ENCODE peak calls at places on chromosomes 3 and 15, in eight cellular contexts. K is GM03348; D is activated CD8-positive, alpha-beta memory T cell treated with anti-CD3 and anti-CD28 coated beads for 24 hours; E is occipital lobe; T is mucosa of gallbladder; U is mesendoderm; M is small intestine; R is prostate gland. G is an unnamed sample.

GRCh38 chr3:187802928-187803259 is 57.6 kb upstream of the BCL6 start:
- DNase-seq in U (no peak), M (peak; percentile 23), D (peak; percentile 72), T (no peak), R (no peak), E (no peak), K (no peak), G (no peak)

GRCh38 chr3:195177432-195178123 is 93.4 kb downstream of the XXYLT1 start:
- DNase-seq in R (no peak), U (no peak), E (no peak), K (no peak), T (no peak), D (no peak), M (no peak), G (no peak)

GRCh38 chr3:126100688-126101301 is 16.9 kb upstream of the SLC41A3 start:
- DNase-seq in U (no peak), T (no peak), R (no peak), M (no peak), E (no peak), D (no peak), K (peak; percentile 49), G (peak; percentile 51)

GRCh38 chr3:117193390-117193789 is 483.8 kb downstream of the TUSC7 start:
- DNase-seq in T (no peak), K (no peak), R (no peak), M (no peak), D (no peak), E (no peak), U (peak; percentile 35), G (peak; percentile 10)

GRCh38 chr3:113914646-113915045 is 33.2 kb upstream of the ZDHHC23 start:
- DNase-seq in T (no peak), K (peak; percentile 68), U (no peak), M (no peak), R (no peak), D (no peak), E (no peak), G (peak; percentile 45)

GRCh38 chr15:91942676-91943417 is 89.3 kb downstream of the SLCO3A1 start:
- DNase-seq in M (peak; percentile 88), U (no peak), T (peak; percentile 93), E (peak; percentile 21), D (no peak), R (peak; percentile 91), K (peak; percentile 81), G (peak; percentile 6)

GRCh38 chr3:136690611-136691010 is 61.6 kb downstream of the STAG1 start:
- DNase-seq in D (no peak), K (no peak), M (no peak), R (no peak), E (no peak), T (no peak), U (no peak), G (no peak)

GRCh38 chr15:98803228-98804056 is 155.1 kb downstream of the IGF1R start:
- DNase-seq in K (no peak), T (no peak), E (no peak), R (peak; percentile 42), U (no peak), M (no peak), D (no peak), G (peak; percentile 70)

GRCh38 chr3:46423588-46423987 is 16.5 kb downstream of the CCRL2 start:
- DNase-seq in E (no peak), M (no peak), T (peak; percentile 51), R (no peak), K (no peak), U (no peak), D (no peak), G (peak; percentile 78)

GRCh38 chr3:190496859-190497258 is 17.0 kb upstream of the IL1RAP start:
- DNase-seq in T (no peak), D (no peak), K (no peak), E (no peak), M (no peak), R (no peak), U (no peak), G (no peak)

GRCh38 chr3:10432156-10432845 is 73.1 kb downstream of the ATP2B2 start:
- DNase-seq in K (no peak), R (no peak), U (no peak), E (no peak), T (no peak), M (no peak), D (no peak), G (no peak)

GRCh38 chr3:184383033-184383740 is 3.3 kb downstream of the CHRD start:
- DNase-seq in R (no peak), M (no peak), T (no peak), K (no peak), U (no peak), E (no peak), D (no peak), G (no peak)

GRCh38 chr3:124483915-124484470 is 246.3 kb upstream of the UMPS start:
- DNase-seq in E (no peak), K (peak; percentile 21), D (no peak), U (no peak), T (no peak), M (no peak), R (no peak), G (no peak)

GRCh38 chr3:2595486-2595885 is 496.8 kb downstream of the CNTN4 start:
- DNase-seq in K (no peak), D (no peak), E (no peak), R (no peak), T (no peak), U (peak; percentile 35), M (no peak), G (no peak)

GRCh38 chr3:155019576-155019975 is 60.5 kb upstream of the MME start:
- DNase-seq in U (peak; percentile 82), R (no peak), K (peak; percentile 24), M (peak; percentile 80), D (no peak), E (no peak), T (no peak), G (peak; percentile 60)

GRCh38 chr3:58536501-58537411 is at the start of gene ACOX2:
- DNase-seq in K (peak; percentile 84), U (no peak), D (peak; percentile 49), R (peak; percentile 32), T (peak; percentile 56), E (no peak), M (peak; percentile 80), G (no peak)

GRCh38 chr15:66997212-66997611 is 68.2 kb upstream of the SMAD3 start:
- DNase-seq in K (peak; percentile 81), U (no peak), M (no peak), T (no peak), E (no peak), D (no peak), R (no peak), G (peak; percentile 77)

GRCh38 chr3:64985072-64985471 is 297.3 kb upstream of the ADAMTS9 start:
- DNase-seq in T (no peak), E (no peak), U (no peak), M (no peak), R (no peak), K (no peak), D (no peak), G (no peak)

GRCh38 chr15:67744331-67745058 is 80.8 kb upstream of the SKOR1 start:
- DNase-seq in M (no peak), R (no peak), K (no peak), D (no peak), U (no peak), E (no peak), T (no peak), G (no peak)

GRCh38 chr3:59798372-59799086 is 748.7 kb upstream of the CFAP20DC start:
- DNase-seq in K (no peak), M (no peak), R (no peak), U (no peak), T (no peak), D (no peak), E (no peak), G (no peak)

GRCh38 chr15:40594429-40594836 is 384 bp downstream of the KNL1 start:
- DNase-seq in D (no peak), T (no peak), U (no peak), R (peak; percentile 27), M (peak; percentile 62), E (no peak), K (peak; percentile 78), G (peak; percentile 69)

GRCh38 chr3:414063-414462 is 217.5 kb downstream of the CHL1 start:
- DNase-seq in T (no peak), M (peak; percentile 1), D (no peak), R (no peak), K (peak; percentile 4), E (no peak), U (peak; percentile 19), G (peak; percentile 8)

G was measured in ELR.